ENCODE peak calls at places on chromosomes 5 and 9, in four cellular contexts. N is GM13976, E is ovary, O is endothelial cell. W is an unnamed sample.

GRCh38 chr5:126003309-126003708 is 419.9 kb upstream of the GRAMD2B start:
- DNase-seq in N (no peak), E (peak; percentile 68), O (no peak), W (no peak)

GRCh38 chr5:113546711-113547159 is 33.2 kb downstream of the YTHDC2 start:
- DNase-seq in N (no peak), E (no peak), O (no peak), W (no peak)

GRCh38 chr5:88145205-88145602 is 123.4 kb downstream of the TMEM161B start:
- DNase-seq in N (no peak), E (no peak), O (peak; percentile 4), W (no peak)

GRCh38 chr5:14977058-14977640 is 105.6 kb upstream of the ANKH start:
- DNase-seq in N (no peak), E (no peak), O (no peak), W (no peak)

GRCh38 chr9:87122947-87123685 is 175.8 kb upstream of the GAS1 start:
- DNase-seq in N (no peak), E (no peak), O (no peak), W (no peak)

GRCh38 chr9:2022560-2022959 is 7.4 kb downstream of the SMARCA2 start:
- DNase-seq in N (no peak), E (no peak), O (no peak), W (no peak)

GRCh38 chr5:179802207-179802883 is 4.3 kb downstream of the MGAT4B start:
- DNase-seq in N (no peak), E (peak; percentile 43), O (no peak), W (peak; percentile 6)

GRCh38 chr9:114799441-114799840 is 6.4 kb downstream of the TNFSF15 start:
- DNase-seq in N (no peak), E (no peak), O (peak; percentile 4), W (no peak)

GRCh38 chr9:87659534-87660419 is 66.1 kb upstream of the CTSL start:
- DNase-seq in N (no peak), E (no peak), O (no peak), W (no peak)

GRCh38 chr5:163434410-163434866 is 3.0 kb upstream of the CCNG1 start:
- DNase-seq in N (no peak), E (no peak), O (no peak), W (no peak)

GRCh38 chr5:175052351-175052750 is 328.0 kb downstream of the MSX2 start:
- DNase-seq in N (no peak), E (no peak), O (no peak), W (no peak)

GRCh38 chr5:120613729-120614128 is 149.6 kb downstream of the PRR16 start:
- DNase-seq in N (no peak), E (no peak), O (no peak), W (no peak)

GRCh38 chr5:100232730-100233129 is 302.4 kb upstream of the FAM174A start:
- DNase-seq in N (no peak), E (no peak), O (no peak), W (no peak)

GRCh38 chr9:130433168-130433946 is 11.4 kb upstream of the ASS1 start:
- DNase-seq in N (peak; percentile 63), E (peak; percentile 75), O (peak; percentile 75), W (peak; percentile 76)

GRCh38 chr5:76851713-76852369 is 2.0 kb downstream of the S100Z start:
- DNase-seq in N (no peak), E (no peak), O (no peak), W (no peak)

GRCh38 chr5:4411664-4412063 is 728.5 kb upstream of the ADAMTS16 start:
- DNase-seq in N (no peak), E (no peak), O (no peak), W (no peak)

GRCh38 chr5:9104576-9105339 is 441.1 kb downstream of the SEMA5A start:
- DNase-seq in N (no peak), E (no peak), O (no peak), W (no peak)

GRCh38 chr9:10612649-10613398 is at the start of gene PTPRD:
- DNase-seq in N (peak; percentile 66), E (no peak), O (peak; percentile 59), W (peak; percentile 71)

GRCh38 chr5:146047396-146047795 is 58.0 kb downstream of the PLAC8L1 start:
- DNase-seq in N (no peak), E (no peak), O (no peak), W (no peak)

GRCh38 chr5:97838214-97838613 is 655.2 kb upstream of the RIOK2 start:
- DNase-seq in N (peak; percentile 7), E (no peak), O (no peak), W (peak; percentile 8)

GRCh38 chr5:75034137-75034739 is 18.1 kb downstream of the GCNT4 start:
- DNase-seq in N (no peak), E (no peak), O (no peak), W (no peak)

GRCh38 chr9:36029202-36029601 is 7.5 kb upstream of the RECK start:
- DNase-seq in N (no peak), E (no peak), O (no peak), W (no peak)

GRCh38 chr5:151480859-151481258 is 33.5 kb downstream of the SLC36A1 start:
- DNase-seq in N (no peak), E (no peak), O (no peak), W (no peak)

GRCh38 chr9:36163049-36163839 is 5.9 kb upstream of the CCIN start:
- DNase-seq in N (peak; percentile 12), E (peak; percentile 95), O (peak; percentile 47), W (no peak)

GRCh38 chr9:113996531-113997001 is 81.5 kb downstream of the AMBP start:
- DNase-seq in N (no peak), E (peak; percentile 12), O (no peak), W (no peak)

GRCh38 chr9:106619211-106619610 is 243.8 kb upstream of the ZNF462 start:
- DNase-seq in N (no peak), E (no peak), O (no peak), W (no peak)

GRCh38 chr9:121954477-121955175 is 138.5 kb downstream of the TTLL11 start:
- DNase-seq in N (no peak), E (peak; percentile 77), O (no peak), W (no peak)

GRCh38 chr9:105911104-105911911 is 217.0 kb downstream of the TMEM38B start:
- DNase-seq in N (no peak), E (no peak), O (no peak), W (no peak)

GRCh38 chr9:92133949-92134604 is 18.9 kb upstream of the SPTLC1 start:
- DNase-seq in N (peak; percentile 84), E (peak; percentile 92), O (peak; percentile 88), W (peak; percentile 78)

GRCh38 chr9:88106492-88106891 is 31.8 kb downstream of the SPATA31C2 start:
- DNase-seq in N (no peak), E (no peak), O (peak; percentile 17), W (no peak)

GRCh38 chr5:164326219-164326618 is 820.8 kb downstream of the MAT2B start:
- DNase-seq in N (no peak), E (no peak), O (no peak), W (no peak)

GRCh38 chr9:137905740-137906139 is 28.2 kb downstream of the CACNA1B start:
- DNase-seq in N (no peak), E (no peak), O (no peak), W (no peak)

GRCh38 chr9:133702798-133703570 is 35.2 kb downstream of the SARDH start:
- DNase-seq in N (no peak), E (peak; percentile 58), O (no peak), W (no peak)

GRCh38 chr5:95664204-95664786 is 17.7 kb downstream of the RFESD start:
- DNase-seq in N (no peak), E (no peak), O (peak; percentile 8), W (peak; percentile 32)

GRCh38 chr5:31753700-31754461 is 115.0 kb downstream of the PDZD2 start:
- DNase-seq in N (no peak), E (no peak), O (no peak), W (no peak)

GRCh38 chr9:96413312-96414221 is 4.6 kb downstream of the ZNF367 start:
- DNase-seq in N (no peak), E (no peak), O (no peak), W (no peak)

GRCh38 chr5:177598477-177598876 is 1.5 kb upstream of the B4GALT7 start:
- DNase-seq in N (no peak), E (no peak), O (no peak), W (no peak)

DNA sequence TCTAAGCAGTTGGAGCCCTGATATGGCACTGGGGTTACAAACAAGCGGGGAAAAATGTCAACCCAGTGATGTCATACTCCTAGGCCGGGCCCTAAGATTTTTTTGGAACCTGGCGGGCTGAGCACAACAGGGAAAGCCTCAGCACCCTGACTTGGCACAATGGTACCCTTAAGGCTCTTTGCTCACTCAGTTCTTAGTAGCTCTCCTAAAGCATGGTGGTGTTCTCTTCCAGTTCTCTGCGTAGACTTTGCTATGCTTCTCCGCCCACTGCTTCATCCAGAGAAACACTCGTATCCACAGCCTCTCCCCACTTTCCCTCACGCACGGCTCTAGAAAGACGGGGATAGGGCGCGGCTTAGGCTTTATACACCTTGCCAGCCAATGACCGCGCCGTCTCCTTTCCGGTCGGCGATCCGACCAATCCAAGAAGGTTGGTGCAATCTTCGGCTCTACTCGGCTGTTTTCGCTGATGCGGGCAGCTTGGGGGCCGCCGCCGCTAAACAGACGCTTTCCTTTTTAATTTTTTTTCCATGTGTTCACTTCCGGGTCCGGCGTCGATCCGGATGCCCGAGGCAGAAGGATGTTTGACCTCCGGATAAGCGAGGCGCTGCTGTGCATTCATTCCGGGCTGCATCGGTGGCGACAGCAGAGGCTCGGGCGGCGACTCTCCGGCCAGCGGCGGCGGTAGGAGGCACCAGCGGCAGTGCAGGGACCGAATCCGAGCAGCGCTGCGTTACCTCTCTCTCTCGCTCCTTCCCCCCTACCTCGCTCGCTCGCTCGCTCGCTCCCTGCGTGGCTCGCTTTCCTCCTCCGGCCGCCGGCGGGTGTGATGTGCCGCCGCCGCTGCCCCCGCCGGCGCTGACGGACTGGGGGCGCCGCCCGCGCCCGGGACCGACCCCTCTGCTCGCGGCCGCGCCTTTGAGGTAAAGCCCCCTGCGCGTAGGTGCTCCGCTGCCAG is at the start of gene CSNK1G3:
- DNase-seq in N (peak; percentile 91), E (peak; percentile 96), O (peak; percentile 92), W (peak; percentile 95)
- TF ChIP-seq CTCF in N (no peak), E (no peak), O (no peak), W (no peak)

GRCh38 chr5:35963381-35963843 is 25.0 kb upstream of the CAPSL start:
- DNase-seq in N (no peak), E (no peak), O (no peak), W (no peak)
- TF ChIP-seq CTCF in N (no peak), E (no peak), O (peak; percentile 62), W (no peak)

DNA sequence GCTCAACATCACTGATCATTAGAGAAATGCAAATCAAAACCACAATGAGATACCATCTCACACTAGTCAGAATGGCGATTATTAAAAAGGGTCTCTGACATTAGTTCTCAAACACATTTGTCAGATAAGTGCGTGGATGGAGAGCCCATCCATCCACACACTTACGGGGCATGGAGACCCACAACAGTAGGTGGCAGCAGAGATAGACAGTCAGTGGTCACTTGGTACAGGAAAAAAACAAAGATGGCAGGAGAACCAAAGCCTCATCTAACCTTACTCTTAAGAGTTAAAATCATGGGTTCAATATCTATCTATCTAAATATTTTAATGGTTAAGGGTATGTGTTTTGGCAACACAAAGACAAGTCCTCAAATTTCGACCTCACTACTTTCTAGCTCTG is 1378.7 kb upstream of the C9orf72 start:
- DNase-seq in N (no peak), E (no peak), O (no peak), W (peak; percentile 2)
- TF ChIP-seq CTCF in N (no peak), E (no peak), O (no peak), W (peak; percentile 12)

GRCh38 chr9:124038790-124039633 is 27.4 kb downstream of the LHX2 start:
- DNase-seq in N (no peak), E (no peak), O (no peak), W (no peak)
- TF ChIP-seq CTCF in N (no peak), E (no peak), O (no peak), W (no peak)

GRCh38 chr9:16824545-16825041 is 45.9 kb downstream of the BNC2 start:
- DNase-seq in N (no peak), E (no peak), O (no peak), W (no peak)
- TF ChIP-seq CTCF in N (no peak), E (no peak), O (no peak), W (no peak)

W was measured in GM20000.